ENCODE peak calls at places on chromosomes 11 and 22, in four cellular contexts. One of them, this sample, is unnamed.
A peak's percentile ranks its signal among the peaks of the same experiment; 100 is the strongest.

GRCh38 chr11:67291481-67292381 is 2.6 kb downstream of the ANKRD13D start:
- DNase-seq in HAP-1: no peak
- DNase-seq in Peyer's patch: no peak
- DNase-seq in body of pancreas: no peak
- DNase-seq in this sample: no peak

GRCh38 chr11:113850188-113850587 is 25.2 kb downstream of the USP28 start:
- DNase-seq in body of pancreas: no peak
- DNase-seq in Peyer's patch: no peak
- DNase-seq in HAP-1: no peak
- DNase-seq in this sample: no peak

GRCh38 chr11:3989251-3989650 is 105.3 kb upstream of the RRM1 start:
- DNase-seq in Peyer's patch: no peak
- DNase-seq in HAP-1: no peak
- DNase-seq in body of pancreas: no peak
- DNase-seq in this sample: peak; percentile 3

GRCh38 chr22:19174106-19175025 is 4.2 kb downstream of the SLC25A1 start:
- DNase-seq in body of pancreas: peak; percentile 40
- DNase-seq in Peyer's patch: peak; percentile 79
- DNase-seq in HAP-1: peak; percentile 54
- DNase-seq in this sample: peak; percentile 39

GRCh38 chr11:79485694-79486093 is 44.9 kb upstream of the TENM4 start:
- DNase-seq in body of pancreas: no peak
- DNase-seq in Peyer's patch: no peak
- DNase-seq in HAP-1: peak; percentile 47
- DNase-seq in this sample: no peak

GRCh38 chr11:118224512-118225180 is at the start of gene JAML:
- DNase-seq in body of pancreas: no peak
- DNase-seq in HAP-1: no peak
- DNase-seq in Peyer's patch: peak; percentile 74
- DNase-seq in this sample: no peak

GRCh38 chr11:77815459-77815858 is 5.1 kb downstream of the RSF1 start:
- DNase-seq in body of pancreas: no peak
- DNase-seq in HAP-1: no peak
- DNase-seq in Peyer's patch: no peak
- DNase-seq in this sample: no peak

GRCh38 chr11:86608251-86608799 is 64.1 kb downstream of the ME3 start:
- DNase-seq in body of pancreas: peak; percentile 74
- DNase-seq in HAP-1: peak; percentile 68
- DNase-seq in Peyer's patch: no peak
- DNase-seq in this sample: peak; percentile 85

GRCh38 chr11:115576606-115577005 is 72.4 kb upstream of the CADM1 start:
- DNase-seq in HAP-1: no peak
- DNase-seq in body of pancreas: no peak
- DNase-seq in Peyer's patch: no peak
- DNase-seq in this sample: no peak

GRCh38 chr11:44561964-44562734 is 3.3 kb upstream of the CD82 start:
- DNase-seq in body of pancreas: no peak
- DNase-seq in Peyer's patch: no peak
- DNase-seq in HAP-1: no peak
- DNase-seq in this sample: no peak

GRCh38 chr22:33747029-33747428 is 173.2 kb downstream of the LARGE1 start:
- DNase-seq in HAP-1: no peak
- DNase-seq in body of pancreas: no peak
- DNase-seq in Peyer's patch: no peak
- DNase-seq in this sample: no peak

GRCh38 chr11:119995730-119996491 is 142.0 kb downstream of the TRIM29 start:
- DNase-seq in HAP-1: no peak
- DNase-seq in body of pancreas: no peak
- DNase-seq in Peyer's patch: no peak
- DNase-seq in this sample: no peak

GRCh38 chr11:9717719-9718118 is 53.8 kb downstream of the SWAP70 start:
- DNase-seq in HAP-1: peak; percentile 47
- DNase-seq in Peyer's patch: no peak
- DNase-seq in body of pancreas: no peak
- DNase-seq in this sample: no peak

GRCh38 chr11:534592-535518 is 521 bp downstream of the HRAS start:
- DNase-seq in Peyer's patch: no peak
- DNase-seq in body of pancreas: peak; percentile 32
- DNase-seq in HAP-1: peak; percentile 43
- DNase-seq in this sample: no peak

GRCh38 chr11:535519-536454 is at the start of gene HRAS:
- DNase-seq in body of pancreas: peak; percentile 96
- DNase-seq in HAP-1: peak; percentile 95
- DNase-seq in Peyer's patch: peak; percentile 97
- DNase-seq in this sample: peak; percentile 95

GRCh38 chr11:533049-533585 is 2.3 kb downstream of the HRAS start:
- DNase-seq in HAP-1: no peak
- DNase-seq in Peyer's patch: no peak
- DNase-seq in body of pancreas: peak; percentile 14
- DNase-seq in this sample: no peak

GRCh38 chr11:533586-534196 is 1.7 kb downstream of the HRAS start:
- DNase-seq in body of pancreas: peak; percentile 13
- DNase-seq in HAP-1: no peak
- DNase-seq in Peyer's patch: no peak
- DNase-seq in this sample: no peak

GRCh38 chr11:534197-534591 is 1.2 kb downstream of the HRAS start:
- DNase-seq in HAP-1: no peak
- DNase-seq in Peyer's patch: no peak
- DNase-seq in body of pancreas: peak; percentile 20
- DNase-seq in this sample: no peak
- H3K4me3 ChIP-seq in HAP-1: peak overlapping the region; percentile 77
- H3K4me3 ChIP-seq in Peyer's patch: peak overlapping the region; percentile 73
- H3K4me3 ChIP-seq in body of pancreas: peak overlapping the region; percentile 72
- H3K4me3 ChIP-seq in this sample: peak overlapping the region; percentile 71

DNA sequence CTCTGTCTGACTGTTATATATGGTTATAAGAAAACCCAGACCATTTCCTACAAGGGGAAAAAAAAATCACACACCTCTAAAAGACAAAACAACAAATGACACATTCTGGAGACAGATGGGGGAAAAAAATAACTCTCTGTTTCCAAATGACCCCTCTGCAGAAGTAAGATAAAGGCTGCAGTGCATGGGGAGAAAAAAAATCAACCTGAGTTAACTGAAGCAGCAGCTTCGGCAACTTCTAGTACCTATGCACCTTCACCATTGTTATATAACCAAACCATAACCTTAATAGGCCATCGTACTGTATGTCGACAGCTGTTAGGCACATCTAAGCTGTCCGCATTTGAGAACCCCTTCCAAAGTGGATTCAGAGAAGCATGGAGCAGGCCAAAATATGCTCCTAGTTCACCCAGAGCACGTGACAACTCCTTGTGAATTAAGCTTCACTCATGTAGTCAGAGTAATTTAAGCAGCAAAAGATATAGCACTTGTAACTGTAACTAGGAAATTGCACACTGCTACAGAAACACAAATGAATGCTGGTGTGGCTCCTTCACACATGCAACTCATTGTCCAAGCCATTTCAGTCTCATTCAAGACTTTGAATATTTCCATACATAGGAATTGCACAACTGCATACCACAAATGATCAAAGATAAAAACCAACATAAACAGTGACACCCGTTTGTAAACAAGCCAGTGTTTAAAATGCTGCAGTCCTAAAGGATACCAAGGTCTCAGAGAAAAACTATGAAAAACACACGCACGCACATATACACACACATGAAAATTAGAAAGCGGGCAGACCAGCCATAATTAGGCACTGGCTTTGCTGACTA is 2.7 kb downstream of the SIK3 start:
- DNase-seq in Peyer's patch: no peak
- DNase-seq in HAP-1: no peak
- DNase-seq in body of pancreas: no peak
- DNase-seq in this sample: no peak
- H3K4me3 ChIP-seq in Peyer's patch: peak overlapping the region; percentile 13
- H3K4me3 ChIP-seq in HAP-1: no peak overlapping the region
- H3K4me3 ChIP-seq in body of pancreas: no peak overlapping the region
- H3K4me3 ChIP-seq in this sample: no peak overlapping the region

DNA sequence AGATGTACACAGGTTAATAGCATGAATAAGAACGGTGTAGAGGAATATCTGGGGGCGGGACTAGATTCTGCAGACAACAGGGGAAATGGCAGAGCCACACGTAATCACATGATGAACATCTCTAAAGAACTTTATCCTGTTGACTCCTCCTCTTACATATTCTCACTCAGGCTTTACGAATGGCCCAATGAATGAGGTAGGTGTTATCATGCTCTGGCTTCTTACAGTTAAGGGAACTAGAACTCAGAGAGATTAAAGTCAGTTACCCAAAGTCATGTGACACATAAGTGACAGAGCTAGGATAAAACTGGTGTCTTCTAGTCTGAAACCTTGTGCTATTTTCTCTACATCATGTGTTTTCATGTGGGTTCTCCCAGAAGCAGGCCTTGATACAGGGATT is 49.0 kb upstream of the BMAL1 start:
- DNase-seq in Peyer's patch: no peak
- DNase-seq in body of pancreas: no peak
- DNase-seq in HAP-1: no peak
- DNase-seq in this sample: no peak
- H3K4me3 ChIP-seq in Peyer's patch: no peak overlapping the region
- H3K4me3 ChIP-seq in body of pancreas: no peak overlapping the region
- H3K4me3 ChIP-seq in HAP-1: no peak overlapping the region
- H3K4me3 ChIP-seq in this sample: no peak overlapping the region

DNA sequence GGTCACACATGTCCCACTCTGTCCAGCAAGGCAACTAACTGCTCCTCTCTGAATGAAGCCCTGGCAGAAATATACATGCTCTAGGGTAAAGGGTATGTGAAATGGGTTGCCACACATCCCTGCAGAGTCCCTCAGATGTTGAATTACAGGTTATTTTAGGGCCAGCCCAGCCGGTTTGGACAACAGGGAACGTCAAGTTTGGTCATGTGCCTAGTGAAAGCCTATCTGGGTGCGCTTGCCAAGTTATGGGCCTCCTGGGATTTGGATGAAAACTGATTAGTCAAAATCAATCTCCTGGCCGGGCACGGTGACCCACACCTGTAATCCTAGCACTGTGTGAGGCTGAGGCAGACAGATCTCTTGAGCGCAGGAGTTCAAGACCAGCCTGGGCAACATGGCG is 10.4 kb downstream of the AP1B1 start:
- DNase-seq in Peyer's patch: no peak
- DNase-seq in HAP-1: no peak
- DNase-seq in body of pancreas: peak; percentile 89
- DNase-seq in this sample: no peak
- H3K4me3 ChIP-seq in Peyer's patch: no peak overlapping the region
- H3K4me3 ChIP-seq in HAP-1: no peak overlapping the region
- H3K4me3 ChIP-seq in body of pancreas: no peak overlapping the region
- H3K4me3 ChIP-seq in this sample: no peak overlapping the region

GRCh38 chr11:46942172-46942571 is 5.6 kb downstream of the CSTPP1 start:
- DNase-seq in body of pancreas: no peak
- DNase-seq in HAP-1: no peak
- DNase-seq in Peyer's patch: no peak
- DNase-seq in this sample: no peak

GRCh38 chr11:46948378-46949131 is 12.0 kb downstream of the CSTPP1 start:
- DNase-seq in HAP-1: peak; percentile 74
- DNase-seq in body of pancreas: no peak
- DNase-seq in Peyer's patch: no peak
- DNase-seq in this sample: peak; percentile 86

GRCh38 chr11:46947399-46948077 is 11.0 kb downstream of the CSTPP1 start:
- DNase-seq in HAP-1: no peak
- DNase-seq in body of pancreas: no peak
- DNase-seq in Peyer's patch: no peak
- DNase-seq in this sample: no peak

GRCh38 chr11:46949297-46949696 is 12.7 kb downstream of the CSTPP1 start:
- DNase-seq in Peyer's patch: no peak
- DNase-seq in body of pancreas: no peak
- DNase-seq in HAP-1: no peak
- DNase-seq in this sample: no peak

DNA sequence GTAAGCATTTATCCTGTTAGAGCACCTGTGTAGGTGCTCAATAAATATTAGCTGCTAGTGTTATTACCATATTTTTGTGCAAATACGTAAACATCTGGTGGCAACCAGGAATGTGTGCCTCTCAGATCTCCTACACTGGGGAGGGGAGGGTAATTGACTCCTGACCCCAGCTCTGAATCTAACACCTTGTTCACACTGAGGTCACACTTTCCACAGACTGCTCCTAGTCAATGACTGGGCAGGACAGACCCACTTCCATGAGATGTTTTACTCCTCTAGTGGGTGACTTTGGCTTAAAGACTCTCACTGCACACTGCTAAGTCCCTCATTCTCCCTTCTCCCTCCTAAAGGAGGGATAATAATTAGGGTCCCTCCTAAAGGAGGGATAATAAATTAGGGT is 7.8 kb downstream of the CSTPP1 start:
- DNase-seq in Peyer's patch: no peak
- DNase-seq in HAP-1: no peak
- DNase-seq in body of pancreas: no peak
- DNase-seq in this sample: no peak
- H3K4me3 ChIP-seq in Peyer's patch: no peak overlapping the region
- H3K4me3 ChIP-seq in HAP-1: no peak overlapping the region
- H3K4me3 ChIP-seq in body of pancreas: no peak overlapping the region
- H3K4me3 ChIP-seq in this sample: no peak overlapping the region

DNA sequence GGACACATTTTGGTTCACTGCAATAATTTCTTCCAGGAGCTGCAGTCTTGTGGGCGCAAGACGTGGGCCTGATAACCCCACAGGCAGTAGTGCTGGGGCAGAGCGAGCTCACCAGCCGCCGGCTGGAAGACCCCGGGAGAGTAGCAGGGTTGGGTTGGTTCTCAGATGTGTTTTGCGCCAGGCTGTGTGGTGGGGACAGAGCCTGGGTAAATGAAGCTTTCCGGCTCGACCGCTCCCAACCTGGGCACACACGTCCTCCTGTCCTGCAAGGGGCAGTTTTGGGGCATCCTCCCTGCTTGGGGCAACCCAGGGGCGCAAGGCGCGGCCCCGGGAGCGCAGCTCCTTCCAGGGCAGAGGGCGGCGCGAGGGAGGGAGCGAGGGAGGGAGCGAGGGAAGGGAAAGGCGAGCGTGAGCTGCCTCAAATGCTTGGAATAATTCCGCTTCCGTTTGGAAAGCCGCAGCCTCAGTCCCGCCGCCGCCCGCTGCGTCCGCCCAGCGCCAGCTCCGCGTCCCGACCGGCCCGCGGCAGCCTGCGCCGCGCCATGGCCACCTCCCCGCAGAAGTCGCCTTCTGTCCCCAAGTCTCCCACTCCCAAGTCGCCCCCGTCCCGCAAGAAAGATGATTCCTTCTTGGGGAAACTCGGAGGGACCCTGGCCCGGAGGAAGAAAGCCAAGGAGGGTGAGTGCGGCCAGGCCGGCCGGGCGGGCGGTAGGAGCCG is at the start of gene PARVA:
- DNase-seq in HAP-1: no peak
- DNase-seq in body of pancreas: peak; percentile 74
- DNase-seq in Peyer's patch: no peak
- DNase-seq in this sample: peak; percentile 78
- H3K4me3 ChIP-seq in HAP-1: no peak within 1 kb of the TSS
- H3K4me3 ChIP-seq in body of pancreas: peak within 1 kb of the TSS; percentile 18
- H3K4me3 ChIP-seq in Peyer's patch: peak within 1 kb of the TSS; percentile 37
- H3K4me3 ChIP-seq in this sample: peak within 1 kb of the TSS; percentile 62

DNA sequence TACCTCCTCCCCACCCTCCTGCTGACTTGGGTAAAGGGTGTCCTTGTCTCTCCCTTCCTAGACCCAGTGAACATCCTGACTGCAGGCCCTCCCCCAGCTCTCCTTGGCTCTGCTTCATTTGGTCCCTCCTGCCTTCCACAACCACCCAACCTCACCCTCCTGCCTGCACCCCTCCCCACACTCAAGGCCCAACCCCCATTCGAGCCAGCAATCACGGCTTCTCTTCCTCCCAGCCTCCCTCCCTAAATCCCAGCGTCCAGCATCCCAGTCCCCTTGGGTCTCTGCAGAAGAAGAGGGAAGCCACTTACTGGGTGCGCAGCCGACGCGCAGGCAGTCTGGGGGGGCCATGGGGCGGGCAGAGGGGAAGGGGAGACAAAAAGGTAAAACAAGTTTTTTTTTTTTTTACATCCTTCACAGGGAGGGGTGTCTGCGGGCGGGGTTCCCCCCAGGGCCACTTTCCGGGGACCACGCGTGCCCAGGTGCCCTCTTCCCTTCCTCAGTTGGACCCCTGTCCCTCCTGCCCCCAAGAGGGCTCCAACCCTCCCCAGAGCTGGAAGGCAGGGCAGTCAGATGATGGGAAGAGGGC is 62.5 kb downstream of the SLC22A12 start:
- DNase-seq in Peyer's patch: no peak
- DNase-seq in body of pancreas: no peak
- DNase-seq in HAP-1: no peak
- DNase-seq in this sample: no peak
- H3K4me3 ChIP-seq in Peyer's patch: no peak overlapping the region
- H3K4me3 ChIP-seq in body of pancreas: no peak overlapping the region
- H3K4me3 ChIP-seq in HAP-1: no peak overlapping the region
- H3K4me3 ChIP-seq in this sample: no peak overlapping the region

This sample was measured in astrocyte of the spinal cord.